ENCODE peak calls at places on chromosomes 12 and 14, in seven cellular contexts. M is AG08395; X is NCI-H2081; O is activated CD4-positive, alpha-beta T cell treated with anti-CD3 and anti-CD28 coated beads for 1 hour; W is IMR-90; F is smooth muscle cell of the brain vasculature; J is nucleus accumbens. U is an unnamed sample.

GRCh38 chr12:127770123-127770522 is 496.8 kb upstream of the TMEM132C start:
- DNase-seq in X (no peak), F (no peak), M (no peak), O (no peak), W (no peak), J (no peak), U (no peak)

GRCh38 chr12:115640929-115641328 is 636.6 kb downstream of the MED13L start:
- DNase-seq in M (peak), F (no peak), W (peak), X (no peak), J (no peak), O (no peak), U (no peak)

GRCh38 chr14:36952702-36953101 is 219.7 kb downstream of the SLC25A21 start:
- DNase-seq in O (no peak), W (peak), F (no peak), X (no peak), M (peak), J (no peak), U (no peak)

GRCh38 chr12:109567296-109567695 is 6.0 kb downstream of the MMAB start:
- DNase-seq in O (no peak), F (no peak), X (no peak), W (no peak), M (no peak), J (no peak), U (no peak)

GRCh38 chr12:26878661-26879119 is 45.7 kb upstream of the ITPR2 start:
- DNase-seq in W (no peak), O (no peak), X (peak), F (no peak), J (no peak), M (no peak), U (no peak)

GRCh38 chr14:63988579-63988978 is 135.8 kb downstream of the SYNE2 start:
- DNase-seq in W (no peak), F (no peak), M (no peak), O (no peak), X (no peak), J (no peak), U (no peak)

GRCh38 chr12:50024804-50025186 is 499 bp downstream of the RACGAP1 start:
- DNase-seq in F (no peak), J (no peak), W (no peak), X (peak), O (no peak), M (no peak), U (no peak)

GRCh38 chr14:65025818-65026217 is 39.1 kb downstream of the FNTB start:
- DNase-seq in F (no peak), M (no peak), W (peak), J (no peak), O (no peak), X (no peak), U (no peak)

GRCh38 chr12:2075558-2076195 is 22.9 kb downstream of the CACNA1C start:
- DNase-seq in M (no peak), O (no peak), W (no peak), X (no peak), J (no peak), F (no peak), U (no peak)

GRCh38 chr14:44833376-44833775 is 128.4 kb downstream of the KLHL28 start:
- DNase-seq in M (no peak), O (no peak), F (no peak), J (no peak), X (no peak), W (peak), U (no peak)

GRCh38 chr12:95118788-95119179 is 45.4 kb upstream of the NR2C1 start:
- DNase-seq in W (peak), M (no peak), X (no peak), J (no peak), F (no peak), O (no peak), U (no peak)

GRCh38 chr14:104387000-104387384 is 192.6 kb upstream of the C14orf180 start:
- DNase-seq in W (no peak), O (peak), J (no peak), X (no peak), F (no peak), M (no peak), U (no peak)

GRCh38 chr12:128675576-128675975 is 148.2 kb downstream of the SLC15A4 start:
- DNase-seq in W (no peak), J (no peak), X (no peak), M (no peak), F (no peak), O (no peak), U (no peak)

GRCh38 chr12:31585271-31585670 is 5.7 kb downstream of the DENND5B start:
- DNase-seq in X (no peak), M (peak), O (no peak), J (no peak), F (no peak), W (peak), U (no peak)

GRCh38 chr14:55366271-55366670 is 45.4 kb downstream of the ATG14 start:
- DNase-seq in X (no peak), W (peak), F (no peak), M (peak), O (no peak), J (no peak), U (no peak)

GRCh38 chr14:88934231-88934898 is 109.9 kb downstream of the TTC8 start:
- DNase-seq in W (peak), O (no peak), M (peak), J (no peak), X (no peak), F (no peak), U (no peak)

GRCh38 chr12:72274926-72275325 is 2.8 kb downstream of the TRHDE start:
- DNase-seq in W (peak), F (no peak), X (no peak), J (no peak), M (peak), O (no peak), U (no peak)

GRCh38 chr14:104230946-104231345 is 92.6 kb downstream of the KIF26A start:
- DNase-seq in F (no peak), W (no peak), X (no peak), J (no peak), M (no peak), O (no peak), U (no peak)

GRCh38 chr12:26465419-26466097 is 270.2 kb downstream of the SSPN start:
- DNase-seq in O (no peak), J (no peak), X (no peak), F (no peak), M (no peak), W (no peak), U (no peak)

GRCh38 chr12:121513464-121514183 is 67.2 kb downstream of the KDM2B start:
- DNase-seq in J (no peak), W (no peak), O (no peak), M (no peak), X (no peak), F (no peak), U (no peak)

GRCh38 chr12:114982760-114983159 is 298.8 kb upstream of the TBX3 start:
- DNase-seq in W (no peak), O (no peak), M (no peak), F (no peak), X (no peak), J (no peak), U (no peak)

GRCh38 chr12:117875652-117876491 is 92.9 kb downstream of the KSR2 start:
- DNase-seq in W (peak), X (no peak), F (no peak), J (peak), O (peak), M (peak), U (no peak)

GRCh38 chr14:53032161-53032803 is 81.4 kb upstream of the FERMT2 start:
- DNase-seq in X (no peak), J (no peak), W (peak), O (no peak), F (no peak), M (peak), U (no peak)

GRCh38 chr12:28294300-28294699 is 104.0 kb downstream of the CCDC91 start:
- DNase-seq in M (no peak), J (no peak), X (no peak), W (no peak), F (no peak), O (no peak), U (no peak)

GRCh38 chr14:102092806-102093205 is 6.0 kb upstream of the HSP90AA1 start:
- DNase-seq in J (no peak), F (no peak), O (no peak), W (no peak), X (no peak), M (no peak), U (no peak)

GRCh38 chr12:89566615-89567014 is 40.8 kb upstream of the POC1B start:
- DNase-seq in W (peak), J (no peak), X (no peak), O (no peak), M (no peak), F (no peak), U (no peak)

GRCh38 chr12:571795-572531 is 91.3 kb downstream of the NINJ2 start:
- DNase-seq in O (no peak), F (no peak), W (no peak), X (no peak), M (no peak), J (no peak), U (peak)

GRCh38 chr14:32590157-32590556 is 261.1 kb downstream of the AKAP6 start:
- DNase-seq in O (no peak), J (no peak), X (no peak), W (no peak), F (no peak), M (no peak), U (no peak)

GRCh38 chr14:37172024-37172869 is at the start of gene SLC25A21:
- DNase-seq in W (peak), X (peak), F (peak), M (peak), O (no peak), J (peak), U (peak)

GRCh38 chr12:85733984-85734383 is 102.2 kb downstream of the RASSF9 start:
- DNase-seq in X (no peak), W (no peak), M (no peak), J (no peak), O (no peak), F (no peak), U (no peak)

GRCh38 chr14:63388766-63389431 is 70.2 kb upstream of the GPHB5 start:
- DNase-seq in M (peak), W (peak), X (peak), F (peak), J (no peak), O (peak), U (peak)

GRCh38 chr14:103207404-103208072 is 84.3 kb downstream of the TNFAIP2 start:
- DNase-seq in X (no peak), M (peak), W (no peak), J (no peak), F (no peak), O (no peak), U (no peak)

GRCh38 chr12:24244801-24245200 is 295.3 kb upstream of the SOX5 start:
- DNase-seq in J (no peak), O (no peak), F (no peak), M (no peak), X (peak), W (no peak), U (no peak)

U was measured in Panc1.